ENCODE peak calls at places on chromosomes 16 and 17, in six cellular contexts. H is NCI-H1930; L is small intestine; M is PC-9; Q is aorta; E is activated naive CD4-positive, alpha-beta T cell. K is an unnamed sample.

GRCh38 chr17:63274156-63274555 is 171.9 kb downstream of the CYB561 start:
- DNase-seq in Q (no peak), H (no peak), L (no peak), E (no peak), M (no peak), K (no peak)

GRCh38 chr16:51407921-51408320 is 256.9 kb upstream of the SALL1 start:
- DNase-seq in L (no peak), H (no peak), E (no peak), M (no peak), Q (no peak), K (no peak)

GRCh38 chr17:44909681-44910144 is 5.6 kb downstream of the GFAP start:
- DNase-seq in H (no peak), L (no peak), Q (no peak), M (peak), E (no peak), K (no peak)

GRCh38 chr16:57303021-57303909 is 18.8 kb upstream of the PLLP start:
- DNase-seq in E (no peak), H (no peak), M (no peak), Q (no peak), L (no peak), K (no peak)

GRCh38 chr16:31371619-31372484 is 16.9 kb downstream of the ITGAX start:
- DNase-seq in L (no peak), M (no peak), E (no peak), Q (no peak), H (no peak), K (no peak)

GRCh38 chr17:46020023-46020735 is 21.1 kb downstream of the STH start:
- DNase-seq in L (peak), H (no peak), Q (peak), E (peak), M (no peak), K (no peak)

GRCh38 chr17:1259910-1260389 is 10.3 kb upstream of the BHLHA9 start:
- DNase-seq in M (no peak), L (peak), Q (no peak), H (no peak), E (no peak), K (no peak)

GRCh38 chr17:81309140-81309858 is 14.2 kb upstream of the SLC38A10 start:
- DNase-seq in M (peak), E (no peak), L (peak), H (no peak), Q (peak), K (no peak)

GRCh38 chr17:17434477-17434876 is 42.3 kb upstream of the MED9 start:
- DNase-seq in H (no peak), M (no peak), Q (no peak), E (no peak), L (no peak), K (no peak)

GRCh38 chr16:70746708-70747424 is 54.1 kb downstream of the VAC14 start:
- DNase-seq in E (no peak), L (peak), M (peak), H (no peak), Q (peak), K (no peak)

GRCh38 chr17:44400226-44400847 is 10.9 kb upstream of the ITGA2B start:
- DNase-seq in M (no peak), H (no peak), E (no peak), Q (no peak), L (peak), K (no peak)

GRCh38 chr17:81955058-81955681 is 5.8 kb downstream of the NOTUM start:
- DNase-seq in Q (no peak), H (no peak), M (peak), E (no peak), L (no peak), K (no peak)

GRCh38 chr17:17537311-17538099 is 41.3 kb upstream of the RASD1 start:
- DNase-seq in Q (no peak), E (no peak), H (no peak), L (peak), M (no peak), K (no peak)

GRCh38 chr17:688100-688989 is 26.3 kb downstream of the VPS53 start:
- DNase-seq in M (no peak), H (no peak), E (no peak), Q (no peak), L (no peak), K (no peak)

GRCh38 chr16:88642881-88643545 is 4.6 kb downstream of the IL17C start:
- DNase-seq in L (no peak), E (no peak), H (no peak), M (no peak), Q (no peak), K (no peak)

GRCh38 chr16:67399218-67399733 is 6.0 kb upstream of the TPPP3 start:
- DNase-seq in Q (no peak), L (no peak), H (no peak), E (peak), M (no peak), K (no peak)

GRCh38 chr16:72976047-72976746 is 71.7 kb downstream of the ZFHX3 start:
- DNase-seq in E (no peak), H (no peak), L (peak), M (no peak), Q (no peak), K (no peak)

GRCh38 chr17:7915611-7916382 is at the start of gene RNF227:
- DNase-seq in E (peak), M (peak), H (peak), Q (peak), L (peak), K (peak)

GRCh38 chr16:23125277-23125676 is 24.0 kb downstream of the USP31 start:
- DNase-seq in Q (no peak), L (no peak), M (no peak), E (no peak), H (no peak), K (no peak)

GRCh38 chr17:74574489-74575142 is 7.3 kb upstream of the CD300H start:
- DNase-seq in M (no peak), E (no peak), L (peak), Q (no peak), H (no peak), K (no peak)

GRCh38 chr17:82592289-82592683 is 56.0 kb downstream of the WDR45B start:
- DNase-seq in H (no peak), Q (peak), L (peak), M (peak), E (no peak), K (no peak)

GRCh38 chr16:85034591-85035433 is 7.2 kb downstream of the KIAA0513 start:
- DNase-seq in E (no peak), Q (no peak), H (no peak), M (no peak), L (no peak), K (no peak)

GRCh38 chr17:81049973-81050551 is 15.1 kb downstream of the BAIAP2 start:
- DNase-seq in H (no peak), Q (peak), E (no peak), M (peak), L (peak), K (no peak)

GRCh38 chr16:1261131-1261917 is 5.5 kb downstream of the TPSD1 start:
- DNase-seq in E (no peak), M (no peak), L (no peak), Q (no peak), H (no peak), K (peak)

GRCh38 chr16:8697965-8698364 is 23.5 kb downstream of the ABAT start:
- DNase-seq in E (no peak), M (no peak), Q (no peak), L (peak), H (no peak), K (no peak)

GRCh38 chr17:42982266-42982665 is 1.9 kb downstream of the RUNDC1 start:
- DNase-seq in E (no peak), Q (no peak), L (no peak), M (no peak), H (no peak), K (no peak)

GRCh38 chr16:17031484-17032268 is 439.1 kb downstream of the XYLT1 start:
- DNase-seq in E (no peak), Q (no peak), L (no peak), M (no peak), H (no peak), K (no peak)

K was measured in NCI-H2107.